ENCODE peak calls at places on chromosome 14, in eight cellular contexts. B is OCI-LY7, H is HL-60, E is endodermal cell, W is AG10803, K is HCT116, M is stomach, U is uterus. X is an unnamed sample.

GRCh38 chr14:67426983-67427601 is 15.1 kb upstream of the PLEK2 start:
- DNase-seq in B (peak), H (no peak), E (peak), W (peak), K (peak), M (peak), U (peak), X (peak)

GRCh38 chr14:54702492-54702891 is 135.6 kb downstream of the SAMD4A start:
- DNase-seq in B (no peak), H (no peak), E (no peak), W (no peak), K (no peak), M (no peak), U (no peak), X (no peak)

GRCh38 chr14:56585461-56586084 is 6.0 kb downstream of the TMEM260 start:
- DNase-seq in B (no peak), H (no peak), E (no peak), W (no peak), K (no peak), M (no peak), U (no peak), X (no peak)

GRCh38 chr14:32307881-32308582 is 21.1 kb upstream of the AKAP6 start:
- DNase-seq in B (no peak), H (no peak), E (no peak), W (no peak), K (no peak), M (peak), U (no peak), X (no peak)

GRCh38 chr14:69055125-69055524 is 76.0 kb upstream of the ACTN1 start:
- DNase-seq in B (no peak), H (no peak), E (no peak), W (no peak), K (no peak), M (no peak), U (no peak), X (no peak)

GRCh38 chr14:23130875-23131274 is 11.8 kb upstream of the CEBPE start:
- DNase-seq in B (no peak), H (no peak), E (no peak), W (no peak), K (no peak), M (no peak), U (no peak), X (no peak)

GRCh38 chr14:62329427-62329826 is 567.2 kb downstream of the SNAPC1 start:
- DNase-seq in B (no peak), H (no peak), E (no peak), W (peak), K (no peak), M (no peak), U (no peak), X (no peak)

GRCh38 chr14:55532645-55533309 is 47.2 kb upstream of the KTN1 start:
- DNase-seq in B (no peak), H (no peak), E (peak), W (no peak), K (no peak), M (no peak), U (no peak), X (no peak)

GRCh38 chr14:56150645-56151345 is 32.6 kb downstream of the PELI2 start:
- DNase-seq in B (no peak), H (no peak), E (no peak), W (no peak), K (no peak), M (no peak), U (no peak), X (peak)

GRCh38 chr14:77965919-77966435 is 166.1 kb downstream of the ADCK1 start:
- DNase-seq in B (no peak), H (peak), E (peak), W (peak), K (no peak), M (peak), U (no peak), X (peak)

GRCh38 chr14:68967459-68967940 is 11.6 kb downstream of the ACTN1 start:
- DNase-seq in B (no peak), H (no peak), E (peak), W (no peak), K (no peak), M (peak), U (no peak), X (no peak)

GRCh38 chr14:33590891-33591630 is 359.8 kb downstream of the EGLN3 start:
- DNase-seq in B (no peak), H (no peak), E (no peak), W (peak), K (no peak), M (no peak), U (no peak), X (no peak)

GRCh38 chr14:23121401-23121800 is 2.3 kb upstream of the CEBPE start:
- DNase-seq in B (peak), H (no peak), E (peak), W (peak), K (no peak), M (peak), U (peak), X (peak)

GRCh38 chr14:75835156-75836141 is 146.3 kb downstream of the TGFB3 start:
- DNase-seq in B (no peak), H (no peak), E (no peak), W (peak), K (no peak), M (no peak), U (no peak), X (no peak)

GRCh38 chr14:72023128-72024042 is 91.2 kb downstream of the RGS6 start:
- DNase-seq in B (no peak), H (no peak), E (no peak), W (no peak), K (peak), M (no peak), U (no peak), X (peak)

GRCh38 chr14:33792387-33793368 is 158.2 kb downstream of the EGLN3 start:
- DNase-seq in B (peak), H (peak), E (peak), W (peak), K (peak), M (peak), U (peak), X (peak)

GRCh38 chr14:23432102-23432925 is 3.1 kb downstream of the MYH7 start:
- DNase-seq in B (no peak), H (no peak), E (peak), W (no peak), K (no peak), M (no peak), U (no peak), X (no peak)

GRCh38 chr14:88605594-88605993 is 42.8 kb downstream of the ZC3H14 start:
- DNase-seq in B (no peak), H (no peak), E (no peak), W (no peak), K (no peak), M (no peak), U (no peak), X (no peak)

GRCh38 chr14:37901978-37902377 is 305.7 kb upstream of the SSTR1 start:
- DNase-seq in B (no peak), H (no peak), E (peak), W (peak), K (no peak), M (no peak), U (no peak), X (no peak)

GRCh38 chr14:80862983-80863382 is 78.6 kb downstream of the CEP128 start:
- DNase-seq in B (no peak), H (no peak), E (no peak), W (no peak), K (no peak), M (no peak), U (no peak), X (no peak)
- TF ChIP-seq CTCF in B (peak), H (no peak), E (peak), W (peak), K (peak), M (no peak), U (no peak), X (no peak)

GRCh38 chr14:73744175-73744867 is 30.1 kb upstream of the PNMA1 start:
- DNase-seq in B (no peak), H (no peak), E (no peak), W (no peak), K (no peak), M (no peak), U (no peak), X (no peak)
- H3K4me3 ChIP-seq in B (peak), H (no peak), E (no peak), W (no peak), K (no peak), M (no peak), U (no peak), X (no peak)

GRCh38 chr14:65312859-65313258 is 99.7 kb upstream of the FUT8 start:
- DNase-seq in B (peak), H (no peak), E (no peak), W (no peak), K (no peak), M (no peak), U (no peak), X (no peak)
- TF ChIP-seq CTCF in B (no peak), H (no peak), E (no peak), W (no peak), K (no peak), M (no peak), U (no peak), X (no peak)

GRCh38 chr14:87000071-87000470 is 992.9 kb downstream of the GALC start:
- DNase-seq in B (no peak), H (no peak), E (no peak), W (no peak), K (no peak), M (no peak), U (no peak), X (no peak)

GRCh38 chr14:87001333-87001732 is 991.6 kb downstream of the GALC start:
- DNase-seq in B (no peak), H (no peak), E (no peak), W (no peak), K (no peak), M (no peak), U (no peak), X (no peak)

GRCh38 chr14:87002831-87003230 is 990.2 kb downstream of the GALC start:
- DNase-seq in B (no peak), H (no peak), E (no peak), W (peak), K (no peak), M (no peak), U (no peak), X (no peak)

GRCh38 chr14:87005336-87005735 is 987.6 kb downstream of the GALC start:
- DNase-seq in B (no peak), H (no peak), E (no peak), W (peak), K (no peak), M (no peak), U (no peak), X (no peak)
- H3K4me3 ChIP-seq in B (no peak), H (no peak), E (no peak), W (no peak), K (no peak), M (no peak), U (no peak), X (no peak)

GRCh38 chr14:52724360-52724644 is 5.7 kb upstream of the STYX start:
- DNase-seq in B (no peak), H (no peak), E (no peak), W (no peak), K (no peak), M (no peak), U (no peak), X (no peak)
- TF ChIP-seq CTCF in B (no peak), H (no peak), E (peak), W (no peak), K (no peak), M (no peak), U (no peak), X (no peak)

GRCh38 chr14:102692334-102692733 is 84.9 kb upstream of the TRAF3 start:
- DNase-seq in B (no peak), H (no peak), E (no peak), W (no peak), K (no peak), M (no peak), U (no peak), X (no peak)

GRCh38 chr14:102690509-102691286 is 86.6 kb upstream of the TRAF3 start:
- DNase-seq in B (no peak), H (no peak), E (no peak), W (no peak), K (no peak), M (peak), U (no peak), X (no peak)

GRCh38 chr14:102694530-102695171 is 82.6 kb upstream of the TRAF3 start:
- DNase-seq in B (peak), H (peak), E (peak), W (peak), K (peak), M (peak), U (peak), X (peak)

GRCh38 chr14:102693006-102693755 is 84.1 kb upstream of the TRAF3 start:
- DNase-seq in B (no peak), H (no peak), E (no peak), W (no peak), K (no peak), M (no peak), U (no peak), X (no peak)

DNA sequence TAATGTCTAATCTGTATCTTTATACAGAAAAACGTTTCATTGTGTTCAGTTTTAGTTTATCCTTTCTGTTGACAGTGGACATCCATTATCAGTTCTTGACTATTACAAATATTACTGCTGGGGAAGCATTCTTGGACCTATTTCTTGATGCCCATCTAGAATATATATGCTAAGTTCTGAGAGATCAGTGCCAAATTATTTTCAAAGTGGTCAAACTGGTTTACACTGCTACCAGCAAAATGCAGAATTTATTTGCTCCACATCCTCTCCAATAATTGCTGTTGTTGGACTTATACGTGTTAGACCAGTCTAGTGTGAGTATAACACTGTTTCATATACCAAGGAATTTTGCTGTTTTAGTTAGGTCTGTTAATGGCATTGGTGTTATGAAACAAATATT is 85.5 kb upstream of the TRAF3 start:
- DNase-seq in B (no peak), H (no peak), E (no peak), W (no peak), K (no peak), M (no peak), U (no peak), X (no peak)
- H3K4me3 ChIP-seq in B (no peak), H (no peak), E (no peak), W (no peak), K (no peak), M (no peak), U (no peak), X (no peak)

GRCh38 chr14:92676448-92677086 is 71.9 kb downstream of the LGMN start:
- DNase-seq in B (no peak), H (no peak), E (no peak), W (no peak), K (no peak), M (no peak), U (peak), X (peak)

GRCh38 chr14:92677087-92677668 is 71.2 kb downstream of the LGMN start:
- DNase-seq in B (peak), H (no peak), E (no peak), W (no peak), K (no peak), M (no peak), U (no peak), X (peak)

GRCh38 chr14:92677955-92678354 is 70.5 kb downstream of the LGMN start:
- DNase-seq in B (no peak), H (no peak), E (no peak), W (no peak), K (no peak), M (no peak), U (no peak), X (no peak)

GRCh38 chr14:92675421-92675820 is 73.0 kb downstream of the LGMN start:
- DNase-seq in B (no peak), H (no peak), E (no peak), W (no peak), K (no peak), M (no peak), U (peak), X (peak)

GRCh38 chr14:92676031-92676430 is 72.4 kb downstream of the LGMN start:
- DNase-seq in B (no peak), H (no peak), E (no peak), W (no peak), K (no peak), M (no peak), U (peak), X (peak)
- TF ChIP-seq CTCF in B (peak), H (no peak), E (no peak), W (no peak), K (no peak), M (no peak), U (no peak), X (peak)

GRCh38 chr14:105480165-105480564 is 5.5 kb downstream of the CRIP2 start:
- DNase-seq in B (no peak), H (no peak), E (no peak), W (no peak), K (no peak), M (no peak), U (no peak), X (no peak)

GRCh38 chr14:105476937-105477658 is 2.5 kb downstream of the CRIP2 start:
- DNase-seq in B (no peak), H (no peak), E (no peak), W (no peak), K (no peak), M (no peak), U (no peak), X (no peak)

GRCh38 chr14:105477659-105478623 is 3.3 kb downstream of the CRIP2 start:
- DNase-seq in B (no peak), H (peak), E (no peak), W (no peak), K (no peak), M (no peak), U (no peak), X (no peak)

GRCh38 chr14:105479438-105480164 is 5.0 kb downstream of the CRIP2 start:
- DNase-seq in B (no peak), H (no peak), E (no peak), W (no peak), K (no peak), M (no peak), U (no peak), X (no peak)

DNA sequence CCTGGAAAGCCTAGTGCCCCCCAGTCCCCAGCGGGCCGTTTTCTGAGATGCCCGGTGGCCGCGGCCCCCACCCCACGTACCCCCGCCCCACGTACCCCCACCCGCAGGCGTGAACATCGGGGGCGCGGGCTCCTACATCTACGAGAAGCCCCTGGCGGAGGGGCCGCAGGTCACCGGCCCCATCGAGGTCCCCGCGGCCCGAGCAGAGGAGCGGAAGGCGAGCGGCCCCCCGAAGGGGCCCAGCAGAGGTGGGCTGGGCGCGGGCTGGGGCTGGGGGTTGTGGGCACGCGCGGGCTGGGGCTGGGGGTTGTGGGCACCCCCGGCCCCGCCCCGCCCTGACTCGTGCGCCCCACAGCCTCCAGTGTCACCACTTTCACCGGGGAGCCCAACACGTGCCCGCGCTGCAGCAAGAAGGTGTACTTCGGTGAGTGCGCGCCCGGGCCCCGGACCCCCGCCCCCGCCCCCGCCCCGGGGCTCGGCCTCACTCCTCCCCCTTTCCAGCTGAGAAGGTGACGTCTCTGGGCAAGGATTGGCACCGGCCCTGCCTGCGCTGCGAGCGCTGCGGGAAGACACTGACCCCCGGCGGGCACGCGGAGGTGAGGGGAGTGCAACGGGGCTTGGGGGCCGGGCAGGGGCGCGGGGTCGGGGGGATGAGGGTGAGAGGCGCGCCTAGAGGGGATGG is 4.1 kb downstream of the CRIP2 start:
- DNase-seq in B (no peak), H (no peak), E (peak), W (no peak), K (no peak), M (no peak), U (no peak), X (no peak)
- H3K4me3 ChIP-seq in B (no peak), H (no peak), E (no peak), W (no peak), K (no peak), M (no peak), U (no peak), X (no peak)

X was measured in GM12865.